ENCODE peak calls at places on chromosomes 3 and 15, in nine cellular contexts. W is AG04450; D is DND-41; H is body of pancreas; V is HCT116; R is upper lobe of right lung; E is CD4-positive, alpha-beta memory T cell; Z is hepatocyte; X is CD4-positive, CD25-positive, alpha-beta regulatory T cell. A is an unnamed sample.
A peak's percentile ranks its signal among the peaks of the same experiment; 100 is the strongest.

GRCh38 chr3:185582236-185582635 is 3.9 kb upstream of the SENP2 start:
- DNase-seq in V (no peak), E (no peak), H (no peak), D (no peak), Z (no peak), W (no peak), R (no peak), X (no peak), A (no peak)

GRCh38 chr15:64855206-64856000 is 13.7 kb downstream of the PLEKHO2 start:
- DNase-seq in H (no peak), V (no peak), R (no peak), W (no peak), D (no peak), Z (no peak), E (no peak), X (no peak), A (no peak)

GRCh38 chr3:177905173-177905894 is 630.9 kb upstream of the KCNMB2 start:
- DNase-seq in W (peak; percentile 82), V (no peak), D (no peak), R (no peak), E (no peak), Z (no peak), H (no peak), X (no peak), A (no peak)

GRCh38 chr3:66475386-66476020 is 25.3 kb downstream of the LRIG1 start:
- DNase-seq in D (no peak), X (no peak), Z (no peak), W (no peak), R (no peak), V (no peak), H (peak; percentile 57), E (no peak), A (no peak)

GRCh38 chr3:53274938-53275666 is 19.3 kb upstream of the TKT start:
- DNase-seq in E (no peak), V (no peak), D (peak; percentile 54), H (no peak), Z (no peak), W (no peak), X (no peak), R (peak; percentile 23), A (no peak)

GRCh38 chr3:64216706-64217105 is 8.6 kb downstream of the PRICKLE2 start:
- DNase-seq in V (no peak), D (no peak), E (no peak), W (no peak), Z (peak; percentile 23), H (no peak), X (no peak), R (no peak), A (no peak)

GRCh38 chr3:150168694-150169093 is 198.0 kb upstream of the PFN2 start:
- DNase-seq in W (no peak), R (no peak), D (no peak), V (no peak), H (peak; percentile 64), Z (no peak), X (no peak), E (no peak), A (no peak)

GRCh38 chr3:151979914-151980313 is 106.5 kb downstream of the SUCNR1 start:
- DNase-seq in Z (no peak), H (no peak), D (no peak), W (no peak), V (no peak), E (no peak), X (no peak), R (no peak), A (no peak)

GRCh38 chr3:46844851-46845250 is 18.4 kb downstream of the MYL3 start:
- DNase-seq in X (no peak), D (peak; percentile 2), R (peak; percentile 61), W (no peak), Z (no peak), E (no peak), H (no peak), V (no peak), A (peak; percentile 40)
- H3K27ac ChIP-seq in X (no peak overlapping the region), D (no peak overlapping the region), R (peak overlapping the region; percentile 82), W (no peak overlapping the region), Z (peak overlapping the region; percentile 96), E (no peak overlapping the region), H (peak overlapping the region; percentile 71), V (no peak overlapping the region), A (peak overlapping the region; percentile 80)

GRCh38 chr3:73094127-73094526 is 32.7 kb downstream of the EBLN2 start:
- DNase-seq in D (peak; percentile 15), R (no peak), W (no peak), V (peak; percentile 34), Z (no peak), X (no peak), H (no peak), E (no peak), A (no peak)
- H3K4me3 ChIP-seq in D (no peak overlapping the region), R (no peak overlapping the region), W (no peak overlapping the region), V (no peak overlapping the region), Z (no peak overlapping the region), X (no peak overlapping the region), H (no peak overlapping the region), E (no peak overlapping the region), A (no peak overlapping the region)

DNA sequence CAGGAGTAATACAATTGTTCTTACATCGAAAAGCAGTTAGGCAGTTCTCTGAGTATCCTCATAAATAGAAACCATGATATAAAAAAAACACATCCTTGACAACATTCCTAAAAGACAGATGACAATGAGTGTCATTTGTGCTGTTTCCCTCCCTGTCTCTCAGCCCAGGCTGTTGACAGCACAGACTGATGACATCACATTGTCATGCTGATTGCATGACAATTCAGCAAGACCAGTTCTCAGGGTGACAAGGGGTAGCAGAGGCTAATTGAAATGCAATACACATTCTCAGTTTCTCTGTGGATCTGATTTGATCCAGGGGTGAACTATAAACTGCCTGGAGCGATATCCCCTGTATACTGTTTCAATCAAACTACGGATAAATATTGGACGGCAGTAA is 16.9 kb upstream of the EIF1B start:
- DNase-seq in X (no peak), E (no peak), Z (no peak), D (no peak), H (no peak), V (no peak), R (no peak), W (no peak), A (no peak)
- H3K27ac ChIP-seq in X (no peak overlapping the region), E (no peak overlapping the region), Z (no peak overlapping the region), D (no peak overlapping the region), H (no peak overlapping the region), V (no peak overlapping the region), R (no peak overlapping the region), W (no peak overlapping the region), A (no peak overlapping the region)

GRCh38 chr3:29514912-29515311 is 234.0 kb downstream of the RBMS3 start:
- DNase-seq in H (no peak), W (no peak), Z (no peak), X (no peak), V (no peak), E (no peak), D (no peak), R (no peak), A (no peak)

GRCh38 chr3:29514170-29514569 is 233.3 kb downstream of the RBMS3 start:
- DNase-seq in E (no peak), D (no peak), H (no peak), X (no peak), V (no peak), R (no peak), Z (no peak), W (no peak), A (no peak)

GRCh38 chr3:29512620-29513019 is 231.7 kb downstream of the RBMS3 start:
- DNase-seq in Z (no peak), D (no peak), V (no peak), X (no peak), W (no peak), R (no peak), E (no peak), H (no peak), A (no peak)

GRCh38 chr3:29511701-29512100 is 230.8 kb downstream of the RBMS3 start:
- DNase-seq in W (no peak), D (no peak), H (no peak), R (no peak), X (no peak), V (no peak), E (no peak), Z (no peak), A (no peak)

GRCh38 chr3:29513236-29513635 is 232.4 kb downstream of the RBMS3 start:
- DNase-seq in D (no peak), X (no peak), H (peak; percentile 16), E (no peak), W (no peak), V (no peak), Z (no peak), R (no peak), A (no peak)
- H3K4me3 ChIP-seq in D (no peak overlapping the region), X (no peak overlapping the region), H (no peak overlapping the region), E (no peak overlapping the region), W (no peak overlapping the region), V (no peak overlapping the region), Z (no peak overlapping the region), R (no peak overlapping the region), A (peak overlapping the region; percentile 7)

GRCh38 chr3:94028093-94028837 is at the start of gene STX19:
- DNase-seq in H (peak; percentile 81), R (no peak), Z (no peak), W (no peak), E (no peak), D (no peak), X (no peak), V (peak; percentile 2), A (no peak)
- H3K27ac ChIP-seq in H (peak within 1 kb of the TSS; percentile 34), R (peak within 1 kb of the TSS; percentile 65), Z (peak within 1 kb of the TSS; percentile 12), W (no peak within 1 kb of the TSS), E (no peak within 1 kb of the TSS), D (no peak within 1 kb of the TSS), X (no peak within 1 kb of the TSS), V (no peak within 1 kb of the TSS), A (peak within 1 kb of the TSS; percentile 32)

GRCh38 chr3:143808999-143809700 is 39.1 kb downstream of the SLC9A9 start:
- DNase-seq in R (no peak), Z (peak; percentile 10), V (no peak), W (peak; percentile 32), D (no peak), H (no peak), E (no peak), X (no peak), A (no peak)

GRCh38 chr3:143807987-143808386 is 40.3 kb downstream of the SLC9A9 start:
- DNase-seq in R (no peak), D (no peak), X (no peak), H (no peak), V (no peak), Z (no peak), W (no peak), E (no peak), A (no peak)

GRCh38 chr3:143811602-143812001 is 36.7 kb downstream of the SLC9A9 start:
- DNase-seq in D (no peak), H (no peak), V (no peak), W (no peak), R (no peak), X (no peak), E (no peak), Z (no peak), A (no peak)

GRCh38 chr3:143810866-143811265 is 37.4 kb downstream of the SLC9A9 start:
- DNase-seq in D (no peak), W (no peak), V (no peak), Z (no peak), E (no peak), H (no peak), R (no peak), X (no peak), A (no peak)

GRCh38 chr3:143806043-143806442 is 42.2 kb downstream of the SLC9A9 start:
- DNase-seq in R (no peak), E (no peak), W (no peak), Z (no peak), H (no peak), V (no peak), X (no peak), D (no peak), A (no peak)
- H3K4me3 ChIP-seq in R (no peak overlapping the region), E (no peak overlapping the region), W (no peak overlapping the region), Z (no peak overlapping the region), H (no peak overlapping the region), V (no peak overlapping the region), X (no peak overlapping the region), D (no peak overlapping the region), A (no peak overlapping the region)

A was measured in lower lobe of right lung.